ENCODE peak calls at places on chromosome 12, in ten cellular contexts. Q is fibroblast of the aortic adventitia; A is fibroblast of pulmonary artery; F is neural progenitor cell; L is CD4-positive, alpha-beta memory T cell; K is cardiac muscle cell; D is CD8-positive, alpha-beta memory T cell; E is thoracic aorta; Z is A549; C is Karpas-422. B is an unnamed sample.

GRCh38 chr12:111488271-111488670 is 82.5 kb downstream of the SH2B3 start:
- DNase-seq in Q (peak; percentile 58), A (peak; percentile 76), F (no peak), L (no peak), K (peak; percentile 87), D (no peak), E (no peak), Z (no peak), C (no peak), B (peak; percentile 56)

GRCh38 chr12:95763809-95764253 is 26.7 kb downstream of the NTN4 start:
- DNase-seq in Q (peak; percentile 83), A (peak; percentile 77), F (no peak), L (no peak), K (peak; percentile 64), D (no peak), E (peak; percentile 11), Z (peak; percentile 75), C (no peak), B (no peak)

GRCh38 chr12:16150290-16150689 is 127.2 kb downstream of the SLC15A5 start:
- DNase-seq in Q (no peak), A (no peak), F (no peak), L (no peak), K (no peak), D (no peak), E (no peak), Z (no peak), C (no peak), B (no peak)

GRCh38 chr12:65123435-65124063 is 2.4 kb upstream of the WIF1 start:
- DNase-seq in Q (peak; percentile 54), A (peak; percentile 53), F (peak; percentile 69), L (no peak), K (peak; percentile 59), D (peak; percentile 0), E (no peak), Z (no peak), C (peak; percentile 86), B (no peak)

GRCh38 chr12:117189725-117190209 is 503 bp downstream of the FBXO21 start:
- DNase-seq in Q (peak; percentile 21), A (peak; percentile 27), F (peak; percentile 65), L (peak; percentile 55), K (peak; percentile 21), D (peak; percentile 24), E (no peak), Z (peak; percentile 69), C (peak; percentile 85), B (no peak)

GRCh38 chr12:110965574-110965973 is 45.2 kb upstream of the MYL2 start:
- DNase-seq in Q (no peak), A (no peak), F (no peak), L (no peak), K (no peak), D (no peak), E (no peak), Z (no peak), C (no peak), B (no peak)

GRCh38 chr12:9651265-9651729 is 18.2 kb upstream of the CLEC2D start:
- DNase-seq in Q (peak; percentile 44), A (peak; percentile 66), F (no peak), L (peak; percentile 61), K (peak; percentile 76), D (peak; percentile 34), E (no peak), Z (no peak), C (no peak), B (no peak)

GRCh38 chr12:46674818-46675217 is 151.0 kb downstream of the SLC38A4 start:
- DNase-seq in Q (no peak), A (no peak), F (no peak), L (no peak), K (no peak), D (no peak), E (no peak), Z (no peak), C (no peak), B (no peak)

GRCh38 chr12:124581299-124581698 is 13.9 kb upstream of the NCOR2 start:
- DNase-seq in Q (peak; percentile 60), A (peak; percentile 82), F (no peak), L (no peak), K (peak; percentile 65), D (no peak), E (no peak), Z (no peak), C (no peak), B (no peak)

GRCh38 chr12:104643921-104644669 is 187.3 kb downstream of the CHST11 start:
- DNase-seq in Q (no peak), A (peak; percentile 16), F (no peak), L (no peak), K (no peak), D (no peak), E (no peak), Z (no peak), C (no peak), B (peak; percentile 31)

GRCh38 chr12:560666-561065 is 100.9 kb downstream of the B4GALNT3 start:
- DNase-seq in Q (no peak), A (no peak), F (no peak), L (no peak), K (no peak), D (no peak), E (no peak), Z (no peak), C (peak; percentile 72), B (no peak)

GRCh38 chr12:103814436-103814835 is 26.6 kb downstream of the NT5DC3 start:
- DNase-seq in Q (no peak), A (no peak), F (no peak), L (no peak), K (peak; percentile 24), D (no peak), E (no peak), Z (no peak), C (no peak), B (no peak)

GRCh38 chr12:6335451-6336078 is 6.3 kb downstream of the TNFRSF1A start:
- DNase-seq in Q (peak; percentile 83), A (peak; percentile 87), F (peak; percentile 58), L (peak; percentile 90), K (peak; percentile 89), D (peak; percentile 86), E (peak; percentile 80), Z (peak; percentile 86), C (peak; percentile 83), B (peak; percentile 72)

GRCh38 chr12:47071241-47071852 is 8.1 kb upstream of the PCED1B start:
- DNase-seq in Q (no peak), A (no peak), F (peak; percentile 76), L (no peak), K (peak; percentile 38), D (peak; percentile 31), E (no peak), Z (no peak), C (peak; percentile 73), B (no peak)

GRCh38 chr12:69810870-69811498 is 14.0 kb upstream of the MYRFL start:
- DNase-seq in Q (no peak), A (no peak), F (no peak), L (no peak), K (no peak), D (no peak), E (no peak), Z (no peak), C (no peak), B (no peak)

GRCh38 chr12:95601626-95602025 is 50.4 kb upstream of the USP44 start:
- DNase-seq in Q (peak; percentile 66), A (no peak), F (no peak), L (no peak), K (no peak), D (no peak), E (no peak), Z (no peak), C (no peak), B (no peak)

GRCh38 chr12:124576061-124576650 is 8.7 kb upstream of the NCOR2 start:
- DNase-seq in Q (no peak), A (no peak), F (no peak), L (no peak), K (no peak), D (no peak), E (no peak), Z (no peak), C (no peak), B (no peak)

GRCh38 chr12:13177373-13177772 is 19.2 kb upstream of the EMP1 start:
- DNase-seq in Q (no peak), A (no peak), F (no peak), L (no peak), K (no peak), D (no peak), E (no peak), Z (no peak), C (no peak), B (no peak)
- H3K4me3 ChIP-seq in Q (no peak overlapping the region), A (no peak overlapping the region), F (no peak overlapping the region), L (no peak overlapping the region), K (no peak overlapping the region), D (no peak overlapping the region), E (no peak overlapping the region), Z (no peak overlapping the region), C (no peak overlapping the region), B (no peak overlapping the region)

GRCh38 chr12:53254816-53255545 is 13.1 kb upstream of the ESPL1 start:
- DNase-seq in Q (no peak), A (no peak), F (no peak), L (no peak), K (no peak), D (no peak), E (no peak), Z (no peak), C (no peak), B (no peak)
- H3K4me3 ChIP-seq in Q (no peak overlapping the region), A (no peak overlapping the region), F (no peak overlapping the region), L (no peak overlapping the region), K (no peak overlapping the region), D (no peak overlapping the region), E (no peak overlapping the region), Z (no peak overlapping the region), C (no peak overlapping the region), B (no peak overlapping the region)

GRCh38 chr12:52285172-52285745 is 6.1 kb downstream of the KRT81 start:
- DNase-seq in Q (peak; percentile 51), A (no peak), F (no peak), L (no peak), K (no peak), D (no peak), E (no peak), Z (peak; percentile 58), C (no peak), B (no peak)
- H3K4me3 ChIP-seq in Q (no peak overlapping the region), A (no peak overlapping the region), F (no peak overlapping the region), L (no peak overlapping the region), K (no peak overlapping the region), D (no peak overlapping the region), E (no peak overlapping the region), Z (peak overlapping the region; percentile 59), C (no peak overlapping the region), B (no peak overlapping the region)

DNA sequence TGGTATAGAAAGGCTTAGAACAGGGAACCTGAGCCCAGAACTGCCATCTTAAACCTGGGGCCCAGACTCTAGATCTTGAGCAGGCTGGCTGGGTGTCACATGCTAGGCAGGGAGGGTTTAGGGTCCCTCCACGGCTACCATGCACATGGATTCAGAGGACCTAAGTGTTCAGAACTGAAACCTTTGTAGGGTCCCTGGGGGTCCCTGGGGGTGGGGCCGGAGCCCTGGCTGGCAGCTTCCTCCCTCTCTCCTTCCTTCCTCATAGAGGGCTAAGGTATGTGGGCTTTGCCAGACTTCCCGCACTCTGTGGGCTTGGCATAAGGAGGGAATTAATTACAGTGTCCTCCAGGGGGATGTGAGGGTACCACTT is 4.6 kb upstream of the ZNF385A start:
- DNase-seq in Q (no peak), A (no peak), F (no peak), L (no peak), K (no peak), D (no peak), E (no peak), Z (no peak), C (no peak), B (no peak)
- H3K4me3 ChIP-seq in Q (no peak overlapping the region), A (no peak overlapping the region), F (no peak overlapping the region), L (no peak overlapping the region), K (no peak overlapping the region), D (no peak overlapping the region), E (no peak overlapping the region), Z (no peak overlapping the region), C (peak overlapping the region; percentile 3), B (no peak overlapping the region)

GRCh38 chr12:52243264-52243773 is 10.3 kb downstream of the KRT7 start:
- DNase-seq in Q (peak; percentile 33), A (no peak), F (no peak), L (no peak), K (no peak), D (no peak), E (no peak), Z (no peak), C (no peak), B (no peak)
- H3K4me3 ChIP-seq in Q (no peak overlapping the region), A (no peak overlapping the region), F (no peak overlapping the region), L (no peak overlapping the region), K (no peak overlapping the region), D (no peak overlapping the region), E (no peak overlapping the region), Z (peak overlapping the region; percentile 11), C (no peak overlapping the region), B (no peak overlapping the region)